ENCODE peak calls at places on chromosomes 7 and 10, in five cellular contexts. Y, A, Z, L and N are unnamed samples. For H3K4me1, the result is how much of the 10 kb centered on the place peaks cover.

GRCh38 chr7:12647364-12648219 is 39.8 kb upstream of the ARL4A start:
- DNase-seq in Y (peak), A (peak), Z (no peak), L (peak), N (no peak)

GRCh38 chr10:112148314-112148713 is 35.3 kb downstream of the GPAM start:
- DNase-seq in Y (no peak), A (no peak), Z (no peak), L (no peak), N (no peak)

GRCh38 chr10:128686638-128687278 is 560.5 kb upstream of the MKI67 start:
- DNase-seq in Y (no peak), A (no peak), Z (no peak), L (no peak), N (no peak)

GRCh38 chr7:148697950-148698396 is 730 bp upstream of the CUL1 start:
- DNase-seq in Y (peak), A (no peak), Z (no peak), L (no peak), N (no peak)

GRCh38 chr10:113880236-113880635 is 25.8 kb downstream of the NHLRC2 start:
- DNase-seq in Y (peak), A (no peak), Z (no peak), L (no peak), N (no peak)

GRCh38 chr10:12252882-12253546 is 57.0 kb downstream of the CDC123 start:
- DNase-seq in Y (peak), A (no peak), Z (no peak), L (peak), N (no peak)

GRCh38 chr7:22989646-22990587 is 24.0 kb downstream of the HYCC1 start:
- DNase-seq in Y (no peak), A (no peak), Z (no peak), L (no peak), N (no peak)

GRCh38 chr10:91935886-91936285 is 12.3 kb downstream of the BTAF1 start:
- DNase-seq in Y (peak), A (no peak), Z (no peak), L (no peak), N (no peak)

GRCh38 chr7:191105-192034 is 1.0 kb upstream of the FAM20C start:
- DNase-seq in Y (peak), A (peak), Z (peak), L (no peak), N (peak)

GRCh38 chr7:154789404-154789803 is 213.5 kb downstream of the PAXIP1 start:
- DNase-seq in Y (no peak), A (peak), Z (no peak), L (no peak), N (no peak)

GRCh38 chr7:105820667-105821066 is 55.7 kb downstream of the ATXN7L1 start:
- DNase-seq in Y (no peak), A (no peak), Z (no peak), L (no peak), N (no peak)

GRCh38 chr7:132239422-132239994 is 336.8 kb downstream of the PLXNA4 start:
- DNase-seq in Y (no peak), A (no peak), Z (no peak), L (no peak), N (no peak)

GRCh38 chr10:4241724-4242345 is 456.8 kb upstream of the KLF6 start:
- DNase-seq in Y (peak), A (no peak), Z (peak), L (no peak), N (peak)

GRCh38 chr10:4498763-4499251 is 327.2 kb upstream of the AKR1E2 start:
- DNase-seq in Y (peak), A (no peak), Z (no peak), L (no peak), N (no peak)

GRCh38 chr7:2030475-2031456 is 202.0 kb downstream of the MAD1L1 start:
- DNase-seq in Y (no peak), A (no peak), Z (peak), L (no peak), N (no peak)

GRCh38 chr7:74449809-74450397 is 3.8 kb upstream of the GTF2IRD1 start:
- DNase-seq in Y (peak), A (peak), Z (peak), L (peak), N (peak)

GRCh38 chr10:19922236-19922963 is 106.2 kb downstream of the PLXDC2 start:
- DNase-seq in Y (peak), A (no peak), Z (no peak), L (peak), N (peak)

GRCh38 chr10:13105184-13105583 is 5.2 kb downstream of the OPTN start:
- DNase-seq in Y (peak), A (no peak), Z (no peak), L (no peak), N (no peak)

GRCh38 chr10:113993489-113993932 is 50.2 kb upstream of the ADRB1 start:
- DNase-seq in Y (no peak), A (no peak), Z (peak), L (no peak), N (no peak)

GRCh38 chr7:157612664-157613561 is 276.1 kb downstream of the DNAJB6 start:
- DNase-seq in Y (no peak), A (no peak), Z (peak), L (peak), N (no peak)

GRCh38 chr7:107597582-107597916 is 17.5 kb downstream of the BCAP29 start:
- DNase-seq in Y (no peak), A (no peak), Z (no peak), L (no peak), N (no peak)

GRCh38 chr7:142001163-142001874 is 5.6 kb downstream of the MGAM start:
- DNase-seq in Y (no peak), A (peak), Z (no peak), L (peak), N (no peak)

GRCh38 chr10:24857001-24857695 is 95.3 kb downstream of the PRTFDC1 start:
- DNase-seq in Y (no peak), A (no peak), Z (no peak), L (no peak), N (no peak)

GRCh38 chr10:118840071-118840775 is 85.5 kb upstream of the CACUL1 start:
- DNase-seq in Y (no peak), A (peak), Z (no peak), L (peak), N (no peak)

GRCh38 chr7:135879238-135879637 is 97.9 kb downstream of the MTPN start:
- DNase-seq in Y (peak), A (no peak), Z (no peak), L (no peak), N (no peak)

GRCh38 chr7:66558201-66558641 is 70.5 kb upstream of the KCTD7 start:
- DNase-seq in Y (no peak), A (no peak), Z (no peak), L (no peak), N (no peak)

GRCh38 chr7:138890782-138891445 is 90.3 kb downstream of the KIAA1549 start:
- DNase-seq in Y (peak), A (no peak), Z (peak), L (no peak), N (peak)

GRCh38 chr7:1927942-1928341 is 257.9 kb downstream of the ELFN1 start:
- DNase-seq in Y (no peak), A (no peak), Z (peak), L (no peak), N (no peak)

GRCh38 chr7:74507538-74508319 is 54.0 kb downstream of the GTF2IRD1 start:
- DNase-seq in Y (no peak), A (no peak), Z (no peak), L (no peak), N (no peak)

GRCh38 chr7:64113981-64114380 is 68.7 kb downstream of the ZNF727 start:
- DNase-seq in Y (no peak), A (no peak), Z (no peak), L (no peak), N (no peak)

GRCh38 chr7:83798489-83798888 is 149.6 kb upstream of the SEMA3E start:
- DNase-seq in Y (no peak), A (no peak), Z (no peak), L (no peak), N (no peak)

GRCh38 chr10:7932301-7933036 is 114.2 kb downstream of the TAF3 start:
- DNase-seq in Y (no peak), A (no peak), Z (no peak), L (no peak), N (no peak)

GRCh38 chr7:121505021-121505420 is 108.9 kb upstream of the FAM3C start:
- DNase-seq in Y (peak), A (no peak), Z (no peak), L (no peak), N (no peak)

GRCh38 chr7:65927489-65928448 is 54.2 kb downstream of the GUSB start:
- DNase-seq in Y (no peak), A (no peak), Z (no peak), L (peak), N (no peak)

GRCh38 chr7:36961097-36961496 is 236.8 kb upstream of the AOAH start:
- DNase-seq in Y (no peak), A (no peak), Z (no peak), L (no peak), N (no peak)

GRCh38 chr7:36957620-36958019 is 233.3 kb upstream of the AOAH start:
- DNase-seq in Y (no peak), A (no peak), Z (no peak), L (no peak), N (no peak)

GRCh38 chr7:36960105-36960504 is 235.8 kb upstream of the AOAH start:
- DNase-seq in Y (no peak), A (no peak), Z (no peak), L (no peak), N (no peak)

GRCh38 chr7:36955730-36956129 is 231.4 kb upstream of the AOAH start:
- DNase-seq in Y (no peak), A (no peak), Z (no peak), L (no peak), N (no peak)

GRCh38 chr7:36958094-36958718 is 233.9 kb upstream of the AOAH start:
- DNase-seq in Y (no peak), A (no peak), Z (no peak), L (no peak), N (no peak)
- H3K4me1 ChIP-seq in Y (under half), A (under half), Z (under half), L (under half), N (under half)

DNA sequence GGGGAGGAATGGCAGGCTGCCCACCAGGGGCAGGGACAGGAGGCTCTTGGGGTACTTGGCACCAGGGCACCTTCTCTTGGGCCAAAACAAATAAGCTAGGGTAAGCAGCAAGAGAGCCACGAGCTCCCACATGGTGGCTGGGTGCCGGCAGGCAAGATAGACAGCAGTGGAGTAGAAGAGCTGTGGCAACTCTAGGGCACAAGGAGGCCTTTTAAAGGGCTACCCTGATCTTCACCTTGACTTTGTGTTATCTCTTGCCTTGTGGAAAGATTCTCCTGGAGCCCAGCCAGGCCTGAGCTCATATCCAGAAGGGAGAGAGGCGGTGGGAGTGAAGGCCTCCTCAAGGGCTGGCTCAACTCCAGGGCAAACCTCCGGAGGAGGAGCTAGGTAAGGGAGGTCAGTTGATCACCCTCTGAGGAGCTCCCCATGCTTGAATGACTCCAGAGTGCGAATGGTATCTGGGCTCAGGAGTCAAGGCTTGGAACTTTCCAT is at the start of gene CYP17A1:
- DNase-seq in Y (no peak), A (no peak), Z (peak), L (no peak), N (peak)
- TF ChIP-seq POLR2A in Y (no peak), A (no peak), Z (no peak), L (no peak), N (no peak)

GRCh38 chr10:94192974-94193373 is 169.8 kb downstream of the NOC3L start:
- DNase-seq in Y (no peak), A (no peak), Z (no peak), L (no peak), N (no peak)
- H3K27ac ChIP-seq in Y (peak), A (no peak), Z (no peak), L (peak), N (peak)

DNA sequence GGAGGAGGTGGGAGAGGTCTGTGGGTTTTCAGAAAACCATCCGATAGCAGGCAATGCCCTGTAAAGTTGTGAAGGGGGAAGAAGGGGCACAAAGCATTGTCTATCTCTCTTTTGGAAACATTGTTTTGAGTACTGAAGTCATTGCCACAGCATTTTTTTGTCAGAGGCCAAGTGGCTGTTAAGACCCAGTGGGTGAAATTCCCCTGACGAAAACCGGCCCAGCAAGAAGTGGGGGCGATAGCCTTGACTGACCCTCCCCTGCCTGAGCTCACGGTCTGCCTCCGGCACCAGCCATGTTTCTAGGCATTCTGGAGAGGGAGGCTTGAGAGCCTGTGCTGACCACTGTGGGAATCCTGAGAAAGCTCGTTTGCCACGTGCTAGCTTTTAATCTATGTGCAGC is 144.7 kb downstream of the RPS24 start:
- DNase-seq in Y (no peak), A (no peak), Z (no peak), L (no peak), N (no peak)
- H3K4me1 ChIP-seq in Y (under half), A (under half), Z (under half), L (under half), N (under half)

GRCh38 chr10:70889291-70889690 is 926 bp upstream of the PCBD1 start:
- DNase-seq in Y (no peak), A (no peak), Z (no peak), L (no peak), N (no peak)

GRCh38 chr10:70885931-70886903 is 2.1 kb downstream of the PCBD1 start:
- DNase-seq in Y (no peak), A (no peak), Z (no peak), L (no peak), N (no peak)

GRCh38 chr10:70886921-70887665 is 1.3 kb downstream of the PCBD1 start:
- DNase-seq in Y (no peak), A (no peak), Z (no peak), L (no peak), N (no peak)

GRCh38 chr10:70885485-70885884 is 2.9 kb downstream of the PCBD1 start:
- DNase-seq in Y (no peak), A (no peak), Z (no peak), L (no peak), N (peak)

DNA sequence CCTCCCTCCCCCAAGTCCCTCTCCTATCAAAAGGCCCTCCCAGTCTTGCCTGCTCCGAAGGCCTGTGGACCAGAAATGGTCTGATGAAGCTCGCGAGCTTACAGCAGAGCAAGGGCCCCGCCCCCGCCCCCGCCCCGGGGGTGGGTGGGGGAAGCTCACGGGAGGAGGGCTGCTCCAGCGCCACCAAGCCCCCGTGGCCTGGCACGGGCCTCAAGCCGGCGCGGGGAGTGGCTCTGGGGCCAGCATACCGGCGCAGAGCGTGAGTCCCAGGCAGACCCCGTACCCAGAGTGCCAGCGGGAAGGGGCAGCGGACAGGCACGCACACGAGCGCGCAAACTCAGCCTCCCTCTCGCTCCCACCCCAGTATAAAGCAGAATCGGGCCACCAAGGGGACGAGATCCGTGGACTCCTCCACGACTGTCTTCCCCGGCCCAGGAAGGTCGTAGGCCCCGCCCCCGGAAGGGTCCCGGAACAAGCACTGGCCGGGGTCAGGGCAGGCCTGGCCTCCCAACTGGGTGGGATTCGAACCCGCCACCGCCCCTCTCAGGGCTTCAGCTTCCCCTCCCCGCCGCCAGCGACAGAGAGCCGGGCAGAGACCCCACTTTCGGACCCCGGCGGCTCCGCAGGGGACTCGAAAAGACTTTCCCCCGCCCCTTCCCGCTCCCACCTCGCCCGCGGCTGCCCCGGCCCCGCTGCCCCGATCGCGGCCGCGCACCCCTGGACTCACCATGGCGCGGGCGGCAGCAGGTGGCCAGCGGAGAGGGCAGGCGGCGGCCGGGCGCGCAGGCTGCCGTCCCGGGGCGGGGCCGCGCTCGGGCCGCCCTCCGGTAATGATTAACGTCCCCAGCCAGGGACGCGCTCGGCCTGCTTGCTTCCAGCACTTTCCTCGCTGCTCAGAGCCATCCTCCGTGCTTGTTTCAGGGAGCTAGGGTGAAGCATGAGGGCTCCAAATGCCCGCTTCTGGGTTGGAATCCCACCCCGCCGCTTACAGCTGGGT is at the start of gene PCBD1:
- DNase-seq in Y (peak), A (peak), Z (peak), L (peak), N (peak)
- TF ChIP-seq POLR2A in Y (no peak), A (peak), Z (peak), L (peak), N (peak)

DNA sequence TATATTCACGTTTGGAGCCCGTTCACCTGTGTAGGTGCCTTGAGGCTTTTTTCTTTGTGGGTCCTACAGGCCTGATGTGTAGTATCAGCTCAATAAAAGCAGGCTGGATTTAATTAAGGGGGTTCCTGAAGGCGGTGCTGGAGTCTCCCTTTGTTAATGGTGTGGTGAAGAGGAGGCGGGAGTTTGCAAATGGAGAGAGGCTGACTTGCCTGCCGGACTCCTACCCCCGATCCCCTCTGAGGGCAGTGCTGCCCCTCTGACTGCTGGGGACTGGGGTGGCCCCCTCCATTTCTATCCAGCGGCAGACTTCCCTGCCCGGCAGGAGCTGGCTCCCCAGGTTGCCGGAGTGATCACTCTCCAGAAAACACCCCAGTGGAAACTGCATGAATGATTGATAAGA is 45.1 kb downstream of the ZMIZ1 start:
- DNase-seq in Y (no peak), A (no peak), Z (no peak), L (no peak), N (no peak)
- H3K27ac ChIP-seq in Y (peak), A (no peak), Z (peak), L (peak), N (peak)

GRCh38 chr10:122132882-122133634 is 138.0 kb upstream of the BTBD16 start:
- DNase-seq in Y (no peak), A (no peak), Z (no peak), L (no peak), N (no peak)

GRCh38 chr10:122127943-122128342 is 139.0 kb downstream of the TACC2 start:
- DNase-seq in Y (peak), A (no peak), Z (no peak), L (no peak), N (no peak)

GRCh38 chr10:122132331-122132755 is 138.8 kb upstream of the BTBD16 start:
- DNase-seq in Y (no peak), A (no peak), Z (no peak), L (no peak), N (no peak)

GRCh38 chr10:122128357-122128756 is 139.4 kb downstream of the TACC2 start:
- DNase-seq in Y (peak), A (no peak), Z (peak), L (peak), N (peak)

DNA sequence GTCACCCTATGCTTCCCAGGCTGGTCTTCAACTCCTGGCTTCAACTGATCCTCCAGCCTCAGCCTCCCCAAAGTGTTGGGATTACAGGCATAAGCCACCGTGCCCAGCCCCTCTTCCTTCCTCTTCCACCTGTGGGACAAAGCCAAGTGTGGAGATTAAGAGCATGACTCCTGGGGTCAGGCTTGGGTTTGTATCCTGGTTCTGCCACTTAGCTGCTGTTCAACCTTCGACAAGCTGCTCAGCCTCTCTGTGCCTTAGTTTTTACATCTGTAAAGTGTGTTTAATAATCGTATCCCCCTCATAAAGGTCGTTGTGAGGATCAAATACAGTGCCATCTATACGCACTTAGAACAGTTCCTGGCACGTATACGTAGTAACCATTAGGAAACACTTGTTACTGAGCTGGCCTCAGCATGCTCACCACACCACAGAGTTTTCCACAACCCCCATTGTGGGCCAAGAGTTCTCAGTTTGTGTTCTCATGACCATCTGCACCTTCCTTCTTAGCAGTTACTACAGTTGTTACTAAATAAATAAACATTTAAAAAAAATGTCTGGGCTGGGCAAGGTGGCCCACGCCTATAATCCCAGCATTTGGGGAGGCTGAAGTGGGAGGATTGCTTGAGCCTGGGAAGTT is 140.5 kb upstream of the BTBD16 start:
- DNase-seq in Y (peak), A (no peak), Z (no peak), L (no peak), N (no peak)
- H3K4me1 ChIP-seq in Y (under half), A (under half), Z (half or more), L (under half), N (under half)